ENCODE peak calls at places on chromosomes 1 and 21, in four cellular contexts. Y is CD8-positive, alpha-beta T cell; O is fibroblast of lung; R is effector memory CD4-positive, alpha-beta T cell. F is an unnamed sample.

GRCh38 chr21:27429612-27430361 is 462.9 kb upstream of the ADAMTS5 start:
- DNase-seq in R (no peak), Y (no peak), O (peak; percentile 59), F (no peak)

GRCh38 chr1:163056832-163057231 is 12.3 kb upstream of the RGS4 start:
- DNase-seq in R (no peak), O (peak; percentile 55), Y (no peak), F (no peak)

GRCh38 chr1:227486559-227486958 is 76.8 kb upstream of the ZNF678 start:
- DNase-seq in O (no peak), R (no peak), Y (no peak), F (no peak)

GRCh38 chr1:22131875-22132486 is 10.9 kb downstream of the WNT4 start:
- DNase-seq in O (no peak), R (peak; percentile 13), Y (peak; percentile 30), F (no peak)

GRCh38 chr1:160726498-160727391 is 12.3 kb upstream of the SLAMF7 start:
- DNase-seq in O (peak; percentile 44), Y (peak; percentile 48), R (peak; percentile 47), F (peak; percentile 75)

GRCh38 chr1:233005703-233006102 is 55.3 kb downstream of the NTPCR start:
- DNase-seq in O (peak; percentile 71), R (no peak), Y (no peak), F (no peak)

GRCh38 chr1:167491586-167492408 is 26.5 kb downstream of the CD247 start:
- DNase-seq in O (no peak), Y (no peak), R (no peak), F (peak; percentile 64)

GRCh38 chr1:61274979-61275378 is 192.6 kb downstream of the NFIA start:
- DNase-seq in Y (no peak), O (no peak), R (no peak), F (no peak)

GRCh38 chr1:25695066-25695990 is 78.7 kb downstream of the MAN1C1 start:
- DNase-seq in R (no peak), O (peak; percentile 99), Y (no peak), F (no peak)

GRCh38 chr1:246699095-246699735 is 25.0 kb upstream of the SCCPDH start:
- DNase-seq in Y (peak; percentile 70), O (peak; percentile 94), R (peak; percentile 52), F (peak; percentile 74)
- H3K4me3 ChIP-seq in Y (peak overlapping the region; percentile 11), O (peak overlapping the region; percentile 33), R (peak overlapping the region; percentile 38), F (peak overlapping the region; percentile 4)

GRCh38 chr1:6888870-6889269 is 103.6 kb downstream of the CAMTA1 start:
- DNase-seq in R (no peak), Y (no peak), O (no peak), F (no peak)

GRCh38 chr1:6890686-6891085 is 105.4 kb downstream of the CAMTA1 start:
- DNase-seq in O (no peak), Y (no peak), R (no peak), F (no peak)

GRCh38 chr1:6888268-6888667 is 103.0 kb downstream of the CAMTA1 start:
- DNase-seq in R (no peak), Y (no peak), O (peak; percentile 55), F (no peak)

GRCh38 chr1:6889875-6890480 is 104.7 kb downstream of the CAMTA1 start:
- DNase-seq in Y (peak; percentile 12), O (peak; percentile 42), R (no peak), F (peak; percentile 11)

DNA sequence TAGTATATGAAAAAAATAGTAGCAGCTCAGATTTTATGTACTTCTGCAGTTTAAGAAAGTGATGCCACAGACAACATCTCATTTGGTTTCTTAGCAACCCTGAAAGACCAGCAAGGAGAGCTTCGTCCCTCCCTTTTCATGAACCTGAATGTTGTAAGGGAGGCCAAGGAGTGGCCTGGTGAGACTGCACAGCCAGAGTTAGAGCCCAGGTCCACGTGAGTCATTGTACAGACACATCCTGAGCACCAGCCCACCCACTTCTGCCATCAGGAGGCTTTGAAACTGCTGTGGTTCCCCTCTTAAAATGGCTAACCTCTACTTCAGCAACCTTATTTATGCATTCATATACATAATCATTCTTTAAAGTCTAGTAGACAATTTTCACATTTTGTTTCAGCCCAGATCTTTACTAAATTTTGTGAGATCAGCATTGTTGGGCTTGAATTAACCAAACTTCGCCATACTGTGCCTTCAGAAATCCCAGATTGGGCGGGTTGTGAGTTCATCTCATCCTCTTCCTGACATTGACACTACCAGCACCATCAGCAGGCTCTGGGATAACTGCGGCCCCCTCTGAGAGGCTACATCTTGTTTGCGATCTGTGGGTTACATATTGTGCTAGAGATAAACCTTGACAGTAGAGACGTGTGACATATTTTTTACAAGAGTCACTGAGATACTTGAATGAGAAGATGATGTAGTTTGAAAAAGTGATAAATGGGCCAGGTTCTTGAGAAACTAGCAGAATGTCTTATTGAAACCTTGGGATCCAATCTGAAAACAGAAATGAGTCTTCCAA is 106.7 kb downstream of the CAMTA1 start:
- DNase-seq in R (no peak), Y (no peak), O (peak; percentile 61), F (no peak)
- H3K27ac ChIP-seq in R (no peak overlapping the region), Y (no peak overlapping the region), O (no peak overlapping the region), F (no peak overlapping the region)

GRCh38 chr21:20270365-20271055 is 727.7 kb upstream of the NCAM2 start:
- DNase-seq in Y (no peak), R (no peak), O (no peak), F (no peak)

GRCh38 chr21:20265704-20266368 is 732.4 kb upstream of the NCAM2 start:
- DNase-seq in Y (no peak), R (no peak), O (no peak), F (no peak)

DNA sequence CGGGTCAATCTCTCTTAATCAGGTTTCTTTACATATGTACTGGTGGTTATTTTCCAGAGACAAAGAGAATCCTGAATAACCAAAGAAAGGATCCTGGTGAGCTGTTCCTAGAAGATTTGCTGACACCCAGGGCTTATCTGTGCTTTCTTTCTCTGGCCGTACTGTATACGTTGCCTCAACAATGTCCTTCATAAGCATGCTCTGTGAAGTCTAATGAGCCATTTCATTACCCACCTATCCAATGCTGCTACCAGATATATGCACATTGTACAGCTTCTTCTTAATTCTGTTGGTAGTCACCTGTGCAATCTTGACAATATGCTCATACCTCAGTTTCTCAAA is 731.9 kb upstream of the NCAM2 start:
- DNase-seq in Y (no peak), R (no peak), O (no peak), F (no peak)
- H3K9me3 ChIP-seq in Y (no peaks in the 10 kb centered on the region), R (no peaks in the 10 kb centered on the region), O (no peaks in the 10 kb centered on the region), F (no peaks in the 10 kb centered on the region)

GRCh38 chr1:47993881-47994625 is 3.1 kb downstream of the TRABD2B start:
- DNase-seq in O (no peak), Y (no peak), R (no peak), F (no peak)
- H3K4me3 ChIP-seq in O (no peak overlapping the region), Y (no peak overlapping the region), R (no peak overlapping the region), F (no peak overlapping the region)

GRCh38 chr1:115839706-115840095 is 1.2 kb downstream of the NHLH2 start:
- DNase-seq in Y (no peak), R (no peak), O (no peak), F (no peak)

GRCh38 chr1:115837386-115837761 is 3.6 kb downstream of the NHLH2 start:
- DNase-seq in R (no peak), O (no peak), Y (no peak), F (no peak)

GRCh38 chr1:115838426-115838804 is 2.5 kb downstream of the NHLH2 start:
- DNase-seq in O (no peak), Y (no peak), R (no peak), F (no peak)

GRCh38 chr1:115837762-115838421 is 3.0 kb downstream of the NHLH2 start:
- DNase-seq in O (no peak), R (no peak), Y (no peak), F (no peak)

GRCh38 chr1:115838805-115839705 is 1.9 kb downstream of the NHLH2 start:
- DNase-seq in Y (no peak), R (no peak), O (peak; percentile 14), F (no peak)
- H3K27ac ChIP-seq in Y (no peak overlapping the region), R (no peak overlapping the region), O (no peak overlapping the region), F (no peak overlapping the region)

DNA sequence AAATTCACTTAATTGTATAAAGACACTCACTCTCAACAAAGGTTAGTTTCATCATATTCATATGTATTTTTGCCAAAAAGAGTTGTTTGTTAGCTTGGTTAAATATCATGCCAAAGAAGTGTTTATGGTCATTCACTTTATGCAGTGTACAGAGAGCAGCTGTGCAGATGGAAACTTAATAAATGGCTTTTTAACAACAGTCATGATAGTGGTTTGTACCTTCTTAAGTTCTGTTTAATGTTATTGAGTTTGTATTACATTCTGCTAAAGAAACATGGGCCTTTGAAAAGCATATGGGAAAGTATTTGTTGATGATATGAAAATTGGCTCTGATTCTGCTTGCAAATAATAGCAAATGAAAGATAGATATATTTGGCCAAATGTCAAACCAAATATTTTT is 607.3 kb downstream of the NCAM2 start:
- DNase-seq in R (no peak), O (no peak), Y (no peak), F (no peak)
- H3K9me3 ChIP-seq in R (no peaks in the 10 kb centered on the region), O (no peaks in the 10 kb centered on the region), Y (no peaks in the 10 kb centered on the region), F (no peaks in the 10 kb centered on the region)

DNA sequence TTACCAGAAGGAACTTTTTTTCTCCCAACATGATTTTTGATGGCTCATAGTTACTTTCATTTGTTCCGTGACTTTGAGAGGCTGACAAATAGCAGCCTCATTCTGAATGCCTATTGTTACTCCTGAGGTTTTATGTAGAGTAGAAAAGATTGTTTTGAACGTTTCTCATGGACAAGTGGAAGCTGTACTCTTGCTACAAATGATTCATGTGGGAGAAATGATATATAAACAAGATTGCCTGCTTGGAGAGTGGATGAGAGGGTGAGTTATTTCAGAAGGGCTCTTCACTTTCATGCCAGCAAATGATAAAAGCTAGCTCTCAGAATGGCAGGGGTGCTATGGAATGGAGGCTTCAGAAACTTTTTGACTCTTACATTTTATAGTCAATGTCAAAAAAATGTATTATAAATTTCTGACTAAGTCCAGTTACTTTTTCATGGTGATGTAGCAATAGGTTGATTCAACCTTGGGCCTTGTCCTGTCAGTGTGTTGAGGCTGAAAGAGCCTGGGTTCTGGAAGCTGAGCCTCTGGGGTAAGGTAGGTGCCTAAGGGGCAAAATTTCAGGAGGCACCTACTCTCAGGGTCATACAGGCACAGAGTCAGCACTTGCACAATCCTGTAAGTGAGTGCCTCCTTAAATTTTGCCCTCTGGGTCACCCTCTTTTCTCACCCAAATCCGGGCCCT is 19.4 kb downstream of the JUN start:
- DNase-seq in O (peak; percentile 96), R (no peak), Y (no peak), F (no peak)
- H3K4me3 ChIP-seq in O (no peak overlapping the region), R (no peak overlapping the region), Y (no peak overlapping the region), F (no peak overlapping the region)

GRCh38 chr1:112358798-112359408 is 37.1 kb upstream of the CTTNBP2NL start:
- DNase-seq in R (no peak), O (peak; percentile 35), Y (no peak), F (no peak)
- H3K27ac ChIP-seq in R (no peak overlapping the region), O (no peak overlapping the region), Y (no peak overlapping the region), F (no peak overlapping the region)

F was measured in CD4-positive, alpha-beta memory T cell.